ENCODE peak calls at places on chromosome 13, in six cellular contexts. B, X, S, H, Z and I are unnamed samples.

GRCh38 chr13:32471187-32471922 is 43.4 kb upstream of the N4BP2L1 start:
- ATAC-seq in B (peak), X (no peak), S (no peak), H (peak), Z (peak), I (no peak)

GRCh38 chr13:70964124-70964523 is 855.9 kb upstream of the KLHL1 start:
- ATAC-seq in B (peak), X (peak), S (peak), H (no peak), Z (no peak), I (no peak)

GRCh38 chr13:51257187-51257586 is 35.0 kb downstream of the FAM124A start:
- ATAC-seq in B (no peak), X (peak), S (no peak), H (peak), Z (no peak), I (no peak)

GRCh38 chr13:28429685-28430290 is 65.1 kb downstream of the FLT1 start:
- ATAC-seq in B (peak), X (no peak), S (no peak), H (no peak), Z (no peak), I (no peak)

GRCh38 chr13:30333601-30334000 is 26.2 kb upstream of the KATNAL1 start:
- ATAC-seq in B (no peak), X (no peak), S (no peak), H (no peak), Z (no peak), I (no peak)

GRCh38 chr13:53250272-53250875 is 221.8 kb downstream of the OLFM4 start:
- ATAC-seq in B (peak), X (peak), S (peak), H (peak), Z (peak), I (peak)

GRCh38 chr13:108494991-108495661 is 134.3 kb upstream of the MYO16 start:
- ATAC-seq in B (no peak), X (no peak), S (no peak), H (peak), Z (no peak), I (peak)

GRCh38 chr13:98780972-98781869 is 28.7 kb upstream of the SLC15A1 start:
- ATAC-seq in B (no peak), X (no peak), S (no peak), H (no peak), Z (no peak), I (no peak)

GRCh38 chr13:39956036-39956435 is 300.6 kb downstream of the COG6 start:
- ATAC-seq in B (peak), X (no peak), S (no peak), H (no peak), Z (no peak), I (no peak)

GRCh38 chr13:32178763-32179162 is 136.4 kb downstream of the ZAR1L start:
- ATAC-seq in B (no peak), X (no peak), S (no peak), H (no peak), Z (no peak), I (no peak)

GRCh38 chr13:23673354-23673753 is 103.1 kb downstream of the TNFRSF19 start:
- ATAC-seq in B (no peak), X (no peak), S (no peak), H (no peak), Z (peak), I (no peak)
- TF ChIP-seq POLR2A in B (no peak), X (no peak), S (no peak), H (no peak), Z (no peak), I (no peak)

DNA sequence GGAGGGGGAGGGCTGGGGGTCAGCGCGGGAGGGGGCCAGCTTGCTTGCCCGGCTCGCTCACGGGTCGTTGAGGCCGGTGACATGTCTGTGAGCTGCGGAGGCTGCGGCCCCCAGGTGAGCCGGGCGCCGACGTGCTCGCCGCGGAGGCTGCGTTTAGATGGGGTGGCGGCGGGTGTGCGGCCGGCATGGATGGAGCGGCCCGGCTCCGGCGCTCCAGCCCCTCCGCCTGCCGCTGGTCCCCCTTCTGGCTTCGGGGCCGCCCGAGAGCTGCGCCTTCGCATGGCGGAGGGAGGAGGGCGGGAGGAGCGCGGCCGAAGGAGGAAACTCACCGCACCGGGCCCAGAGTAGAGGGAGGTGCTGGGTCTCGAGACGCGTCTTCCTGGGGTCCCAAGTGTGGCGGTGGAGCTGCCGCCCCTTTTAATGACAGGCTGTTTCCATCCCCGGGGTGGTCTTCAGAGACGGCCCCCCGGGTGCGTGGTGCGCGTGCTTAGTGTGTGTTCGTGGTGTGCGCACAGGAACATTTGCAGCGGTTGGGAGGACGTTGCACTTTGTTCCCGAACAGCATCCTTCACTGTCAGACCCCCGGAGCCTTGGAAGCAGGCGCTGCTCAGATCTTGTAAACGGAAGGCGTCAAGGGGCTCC is at the start of gene AKAP11:
- ATAC-seq in B (peak), X (peak), S (peak), H (peak), Z (peak), I (peak)
- TF ChIP-seq POLR2AphosphoS5 in B (peak), X (no peak), S (no peak), H (no peak), Z (peak), I (peak)

DNA sequence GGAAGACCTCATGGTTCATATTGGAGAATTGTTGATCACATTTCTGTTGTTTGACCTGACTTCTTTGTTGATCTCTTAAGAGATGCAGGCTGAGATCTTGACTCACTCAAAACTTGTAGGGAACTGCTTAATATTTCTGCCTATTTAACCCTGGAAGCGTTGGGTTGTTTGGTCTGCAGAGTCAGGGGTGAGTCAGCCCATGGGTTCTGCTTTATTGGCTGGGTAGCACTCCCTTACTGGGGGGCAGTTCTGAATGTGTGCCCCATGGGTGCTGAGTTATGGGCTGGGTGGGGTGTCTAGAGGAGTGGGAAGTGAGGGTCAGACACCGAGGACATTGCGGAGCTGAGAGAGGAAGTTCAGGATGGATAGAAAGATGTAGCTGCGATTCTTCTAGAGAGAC is 87.9 kb downstream of the LRCH1 start:
- ATAC-seq in B (no peak), X (no peak), S (no peak), H (no peak), Z (peak), I (no peak)
- H3K27ac ChIP-seq in B (peak), X (no peak), S (no peak), H (no peak), Z (peak), I (peak)

GRCh38 chr13:109715902-109716301 is 70.5 kb downstream of the IRS2 start:
- ATAC-seq in B (no peak), X (no peak), S (no peak), H (peak), Z (peak), I (peak)
- TF ChIP-seq POLR2A in B (no peak), X (no peak), S (no peak), H (no peak), Z (no peak), I (no peak)

GRCh38 chr13:19632915-19633339 is 532 bp upstream of the MPHOSPH8 start:
- ATAC-seq in B (no peak), X (no peak), S (peak), H (no peak), Z (no peak), I (peak)

GRCh38 chr13:19634129-19634740 is 776 bp downstream of the MPHOSPH8 start:
- ATAC-seq in B (peak), X (peak), S (peak), H (peak), Z (peak), I (peak)

GRCh38 chr13:19633340-19634128 is at the start of gene MPHOSPH8:
- ATAC-seq in B (peak), X (peak), S (peak), H (peak), Z (peak), I (peak)
- TF ChIP-seq POLR2AphosphoS5 in B (peak), X (peak), S (no peak), H (no peak), Z (peak), I (peak)

GRCh38 chr13:110713981-110714797 is 689 bp downstream of the ING1 start:
- ATAC-seq in B (no peak), X (no peak), S (no peak), H (peak), Z (no peak), I (no peak)

GRCh38 chr13:110713642-110713952 is at the start of gene ING1:
- ATAC-seq in B (no peak), X (no peak), S (no peak), H (no peak), Z (no peak), I (no peak)

GRCh38 chr13:110712849-110713641 is 455 bp upstream of the ING1 start:
- ATAC-seq in B (peak), X (peak), S (peak), H (peak), Z (peak), I (peak)

GRCh38 chr13:110711778-110712070 is 1.8 kb upstream of the ING1 start:
- ATAC-seq in B (no peak), X (no peak), S (no peak), H (no peak), Z (no peak), I (no peak)

GRCh38 chr13:110712081-110712848 is 1.2 kb upstream of the ING1 start:
- ATAC-seq in B (peak), X (peak), S (peak), H (peak), Z (peak), I (peak)
- H3K27ac ChIP-seq in B (peak), X (peak), S (peak), H (peak), Z (peak), I (peak)

DNA sequence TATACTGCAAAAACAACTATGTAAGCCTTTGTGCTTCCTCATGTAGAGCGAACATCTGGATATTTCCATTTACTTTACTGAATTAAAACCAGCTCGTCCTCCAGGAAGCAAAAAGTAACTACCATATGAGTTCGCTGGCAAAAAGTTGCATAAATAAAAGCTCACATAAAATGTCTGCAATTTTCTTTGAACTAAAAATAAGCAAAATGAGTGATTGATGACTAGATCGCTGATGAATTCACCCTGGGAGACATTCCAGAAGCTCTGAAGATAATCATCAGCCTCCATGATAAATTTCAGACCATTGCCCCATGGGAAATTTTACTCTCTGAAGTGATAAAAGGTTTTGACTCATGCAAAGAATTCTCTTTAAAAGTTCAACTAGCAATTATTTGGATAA is 67.4 kb upstream of the SACS start:
- ATAC-seq in B (no peak), X (no peak), S (no peak), H (no peak), Z (peak), I (no peak)
- TF ChIP-seq POLR2A in B (no peak), X (no peak), S (no peak), H (no peak), Z (no peak), I (no peak)

DNA sequence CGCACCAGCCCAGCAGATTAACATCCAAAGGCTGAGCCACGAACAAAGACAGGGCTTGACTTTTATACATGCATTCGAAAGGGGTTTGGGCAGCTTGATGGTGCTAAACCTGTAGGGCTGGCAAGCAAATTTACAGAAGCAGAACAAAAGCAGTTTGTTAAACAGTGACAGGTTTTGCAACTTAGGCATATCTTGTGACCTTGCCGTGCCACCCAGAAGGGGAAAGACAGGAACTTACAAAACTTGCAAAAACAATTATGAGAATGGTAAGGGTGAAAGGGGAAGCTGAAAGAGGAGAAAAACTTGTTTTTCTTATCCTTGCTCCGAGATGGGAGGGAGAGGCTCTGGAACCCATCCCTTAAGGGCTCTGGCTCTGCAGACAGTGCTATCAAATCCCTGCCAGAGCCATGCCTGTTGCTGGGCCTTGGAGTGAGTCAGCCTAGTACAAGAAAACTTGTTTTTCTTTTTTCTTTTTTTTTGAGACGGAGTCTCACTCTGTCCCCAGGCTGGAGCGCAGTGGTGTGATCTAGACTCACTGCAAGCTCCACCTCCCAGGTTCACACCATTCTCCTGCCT is 1325.2 kb upstream of the PRR20A start:
- ATAC-seq in B (no peak), X (no peak), S (no peak), H (no peak), Z (no peak), I (no peak)
- TF ChIP-seq POLR2AphosphoS5 in B (no peak), X (no peak), S (no peak), H (no peak), Z (no peak), I (no peak)

GRCh38 chr13:94261163-94261562 is 218.3 kb downstream of the DCT start:
- ATAC-seq in B (no peak), X (no peak), S (no peak), H (no peak), Z (no peak), I (no peak)
- H3K27ac ChIP-seq in B (no peak), X (no peak), S (no peak), H (no peak), Z (peak), I (no peak)